ENCODE peak calls at places on chromosomes 13 and 19, in ten cellular contexts. One of them, this sample, is unnamed.

GRCh38 chr13:111371211-111371610 is 50.8 kb downstream of the TEX29 start:
- DNase-seq in HEK293T: no peak
- DNase-seq in choroid plexus epithelial cell: peak; percentile 19
- DNase-seq in brain pericyte: no peak
- DNase-seq in activated CD4-positive, alpha-beta T cell treated with anti-CD3 and anti-CD28 coated beads, Interleukin-2, amount 50 U/mL, for 1 hour: no peak
- DNase-seq in T-helper 1 cell: no peak
- DNase-seq in uterus: no peak
- DNase-seq in thyroid gland: peak; percentile 69
- DNase-seq in H54: no peak
- DNase-seq in EL: no peak
- DNase-seq in this sample: no peak

GRCh38 chr19:1027953-1028902 is 1.8 kb downstream of the CNN2 start:
- DNase-seq in HEK293T: no peak
- DNase-seq in choroid plexus epithelial cell: peak; percentile 97
- DNase-seq in brain pericyte: peak; percentile 95
- DNase-seq in activated CD4-positive, alpha-beta T cell treated with anti-CD3 and anti-CD28 coated beads, Interleukin-2, amount 50 U/mL, for 1 hour: peak; percentile 64
- DNase-seq in T-helper 1 cell: peak; percentile 83
- DNase-seq in uterus: peak; percentile 72
- DNase-seq in thyroid gland: peak; percentile 80
- DNase-seq in H54: peak; percentile 81
- DNase-seq in EL: peak; percentile 98
- DNase-seq in this sample: peak; percentile 86

GRCh38 chr19:2255982-2256685 is at the start of gene JSRP1:
- DNase-seq in HEK293T: no peak
- DNase-seq in choroid plexus epithelial cell: no peak
- DNase-seq in brain pericyte: no peak
- DNase-seq in activated CD4-positive, alpha-beta T cell treated with anti-CD3 and anti-CD28 coated beads, Interleukin-2, amount 50 U/mL, for 1 hour: no peak
- DNase-seq in T-helper 1 cell: no peak
- DNase-seq in uterus: no peak
- DNase-seq in thyroid gland: no peak
- DNase-seq in H54: no peak
- DNase-seq in EL: no peak
- DNase-seq in this sample: peak; percentile 94

GRCh38 chr13:95447766-95448165 is 104.8 kb upstream of the CLDN10 start:
- DNase-seq in HEK293T: no peak
- DNase-seq in choroid plexus epithelial cell: no peak
- DNase-seq in brain pericyte: no peak
- DNase-seq in activated CD4-positive, alpha-beta T cell treated with anti-CD3 and anti-CD28 coated beads, Interleukin-2, amount 50 U/mL, for 1 hour: peak; percentile 1
- DNase-seq in T-helper 1 cell: no peak
- DNase-seq in uterus: no peak
- DNase-seq in thyroid gland: no peak
- DNase-seq in H54: no peak
- DNase-seq in EL: no peak
- DNase-seq in this sample: no peak

GRCh38 chr19:50835785-50836542 is 2.6 kb upstream of the KLK15 start:
- DNase-seq in HEK293T: peak; percentile 87
- DNase-seq in choroid plexus epithelial cell: peak; percentile 54
- DNase-seq in brain pericyte: no peak
- DNase-seq in activated CD4-positive, alpha-beta T cell treated with anti-CD3 and anti-CD28 coated beads, Interleukin-2, amount 50 U/mL, for 1 hour: peak; percentile 63
- DNase-seq in T-helper 1 cell: peak; percentile 75
- DNase-seq in uterus: no peak
- DNase-seq in thyroid gland: peak; percentile 93
- DNase-seq in H54: peak; percentile 98
- DNase-seq in EL: peak; percentile 66
- DNase-seq in this sample: peak; percentile 96

GRCh38 chr19:9528757-9529336 is 9.6 kb downstream of the ZNF426 start:
- DNase-seq in HEK293T: no peak
- DNase-seq in choroid plexus epithelial cell: peak; percentile 19
- DNase-seq in brain pericyte: no peak
- DNase-seq in activated CD4-positive, alpha-beta T cell treated with anti-CD3 and anti-CD28 coated beads, Interleukin-2, amount 50 U/mL, for 1 hour: no peak
- DNase-seq in T-helper 1 cell: peak; percentile 2
- DNase-seq in uterus: no peak
- DNase-seq in thyroid gland: no peak
- DNase-seq in H54: no peak
- DNase-seq in EL: no peak
- DNase-seq in this sample: no peak

GRCh38 chr19:49749771-49750170 is 13.3 kb downstream of the TSKS start:
- DNase-seq in HEK293T: no peak
- DNase-seq in choroid plexus epithelial cell: no peak
- DNase-seq in brain pericyte: no peak
- DNase-seq in activated CD4-positive, alpha-beta T cell treated with anti-CD3 and anti-CD28 coated beads, Interleukin-2, amount 50 U/mL, for 1 hour: no peak
- DNase-seq in T-helper 1 cell: no peak
- DNase-seq in uterus: no peak
- DNase-seq in thyroid gland: no peak
- DNase-seq in H54: no peak
- DNase-seq in EL: peak; percentile 51
- DNase-seq in this sample: no peak

GRCh38 chr19:10193666-10194499 is 870 bp downstream of the DNMT1 start:
- DNase-seq in HEK293T: peak; percentile 40
- DNase-seq in choroid plexus epithelial cell: peak; percentile 40
- DNase-seq in brain pericyte: no peak
- DNase-seq in activated CD4-positive, alpha-beta T cell treated with anti-CD3 and anti-CD28 coated beads, Interleukin-2, amount 50 U/mL, for 1 hour: no peak
- DNase-seq in T-helper 1 cell: no peak
- DNase-seq in uterus: no peak
- DNase-seq in thyroid gland: no peak
- DNase-seq in H54: peak; percentile 61
- DNase-seq in EL: peak; percentile 74
- DNase-seq in this sample: no peak

GRCh38 chr13:22757530-22758120 is 423.2 kb upstream of the SGCG start:
- DNase-seq in HEK293T: no peak
- DNase-seq in choroid plexus epithelial cell: peak; percentile 11
- DNase-seq in brain pericyte: no peak
- DNase-seq in activated CD4-positive, alpha-beta T cell treated with anti-CD3 and anti-CD28 coated beads, Interleukin-2, amount 50 U/mL, for 1 hour: no peak
- DNase-seq in T-helper 1 cell: no peak
- DNase-seq in uterus: no peak
- DNase-seq in thyroid gland: no peak
- DNase-seq in H54: no peak
- DNase-seq in EL: no peak
- DNase-seq in this sample: peak; percentile 12

GRCh38 chr19:44796701-44797115 is 12.2 kb upstream of the BCAM start:
- DNase-seq in HEK293T: no peak
- DNase-seq in choroid plexus epithelial cell: peak; percentile 61
- DNase-seq in brain pericyte: no peak
- DNase-seq in activated CD4-positive, alpha-beta T cell treated with anti-CD3 and anti-CD28 coated beads, Interleukin-2, amount 50 U/mL, for 1 hour: peak; percentile 6
- DNase-seq in T-helper 1 cell: no peak
- DNase-seq in uterus: no peak
- DNase-seq in thyroid gland: peak; percentile 29
- DNase-seq in H54: no peak
- DNase-seq in EL: no peak
- DNase-seq in this sample: no peak

GRCh38 chr13:30071890-30072817 is 221.7 kb upstream of the UBL3 start:
- DNase-seq in HEK293T: no peak
- DNase-seq in choroid plexus epithelial cell: no peak
- DNase-seq in brain pericyte: no peak
- DNase-seq in activated CD4-positive, alpha-beta T cell treated with anti-CD3 and anti-CD28 coated beads, Interleukin-2, amount 50 U/mL, for 1 hour: no peak
- DNase-seq in T-helper 1 cell: no peak
- DNase-seq in uterus: no peak
- DNase-seq in thyroid gland: peak; percentile 35
- DNase-seq in H54: no peak
- DNase-seq in EL: no peak
- DNase-seq in this sample: peak; percentile 37

GRCh38 chr19:48975947-48976847 is 11.1 kb downstream of the FTL start:
- DNase-seq in HEK293T: peak; percentile 57
- DNase-seq in choroid plexus epithelial cell: peak; percentile 40
- DNase-seq in brain pericyte: no peak
- DNase-seq in activated CD4-positive, alpha-beta T cell treated with anti-CD3 and anti-CD28 coated beads, Interleukin-2, amount 50 U/mL, for 1 hour: peak; percentile 32
- DNase-seq in T-helper 1 cell: no peak
- DNase-seq in uterus: no peak
- DNase-seq in thyroid gland: no peak
- DNase-seq in H54: no peak
- DNase-seq in EL: no peak
- DNase-seq in this sample: peak; percentile 72

GRCh38 chr19:17424743-17425365 is 5.0 kb downstream of the MVB12A start:
- DNase-seq in HEK293T: peak; percentile 76
- DNase-seq in choroid plexus epithelial cell: peak; percentile 62
- DNase-seq in brain pericyte: no peak
- DNase-seq in activated CD4-positive, alpha-beta T cell treated with anti-CD3 and anti-CD28 coated beads, Interleukin-2, amount 50 U/mL, for 1 hour: no peak
- DNase-seq in T-helper 1 cell: peak; percentile 19
- DNase-seq in uterus: no peak
- DNase-seq in thyroid gland: peak; percentile 33
- DNase-seq in H54: no peak
- DNase-seq in EL: peak; percentile 27
- DNase-seq in this sample: peak; percentile 91